ENCODE peak calls at places on chromosomes 12 and 14, in six cellular contexts. S is GM12891, V is HepG2, K is H1, R is K562, W is GM12878. Z is an unnamed sample.

GRCh38 chr12:72747460-72747859 is 475.3 kb downstream of the TRHDE start:
- DNase-seq in S (no peak), V (no peak), K (no peak), R (no peak), W (no peak), Z (no peak)

GRCh38 chr14:99995700-99996356 is 69.4 kb upstream of the EVL start:
- DNase-seq in S (peak), V (peak), K (peak), R (peak), W (peak), Z (peak)

GRCh38 chr12:30979371-30980259 is 53.1 kb downstream of the TSPAN11 start:
- DNase-seq in S (no peak), V (no peak), K (no peak), R (no peak), W (no peak), Z (no peak)

GRCh38 chr14:26525057-26525456 is 72.8 kb downstream of the NOVA1 start:
- DNase-seq in S (no peak), V (no peak), K (no peak), R (no peak), W (no peak), Z (no peak)

GRCh38 chr14:68793734-68794129 is 865 bp upstream of the ZFP36L1 start:
- DNase-seq in S (no peak), V (no peak), K (no peak), R (peak), W (no peak), Z (no peak)

GRCh38 chr14:43956741-43957140 is 550.3 kb downstream of the FSCB start:
- DNase-seq in S (no peak), V (no peak), K (no peak), R (no peak), W (no peak), Z (no peak)

GRCh38 chr14:73924337-73924736 is 25.6 kb downstream of the FAM161B start:
- DNase-seq in S (no peak), V (no peak), K (no peak), R (no peak), W (no peak), Z (no peak)

GRCh38 chr14:103243764-103244737 is 90.0 kb upstream of the EIF5 start:
- DNase-seq in S (no peak), V (peak), K (no peak), R (no peak), W (no peak), Z (no peak)

GRCh38 chr12:127640181-127640886 is 626.6 kb upstream of the TMEM132C start:
- DNase-seq in S (no peak), V (no peak), K (no peak), R (no peak), W (no peak), Z (no peak)

GRCh38 chr14:54364555-54365415 is 32.0 kb upstream of the CDKN3 start:
- DNase-seq in S (no peak), V (peak), K (no peak), R (no peak), W (no peak), Z (no peak)

GRCh38 chr14:31263485-31264133 is 56.0 kb upstream of the HECTD1 start:
- DNase-seq in S (no peak), V (peak), K (peak), R (no peak), W (no peak), Z (no peak)

GRCh38 chr14:35669782-35670181 is 135.8 kb downstream of the INSM2 start:
- DNase-seq in S (no peak), V (no peak), K (no peak), R (no peak), W (no peak), Z (no peak)

GRCh38 chr12:13179159-13180074 is 17.1 kb upstream of the EMP1 start:
- DNase-seq in S (no peak), V (no peak), K (no peak), R (no peak), W (no peak), Z (no peak)

GRCh38 chr12:40224439-40225291 is at the start of gene LRRK2:
- DNase-seq in S (no peak), V (no peak), K (no peak), R (no peak), W (no peak), Z (no peak)

GRCh38 chr12:54980341-54980740 is 4.2 kb downstream of the TESPA1 start:
- DNase-seq in S (no peak), V (no peak), K (no peak), R (peak), W (no peak), Z (no peak)

GRCh38 chr14:91835197-91835919 is 32.0 kb downstream of the TC2N start:
- DNase-seq in S (no peak), V (no peak), K (no peak), R (no peak), W (no peak), Z (no peak)

GRCh38 chr12:49954863-49955830 is 4.6 kb downstream of the AQP2 start:
- DNase-seq in S (no peak), V (no peak), K (no peak), R (no peak), W (no peak), Z (no peak)

GRCh38 chr14:94043756-94044475 is 17.8 kb downstream of the OTUB2 start:
- DNase-seq in S (no peak), V (no peak), K (no peak), R (no peak), W (no peak), Z (no peak)

GRCh38 chr12:95141305-95141704 is 67.9 kb upstream of the NR2C1 start:
- DNase-seq in S (no peak), V (no peak), K (no peak), R (no peak), W (no peak), Z (no peak)

DNA sequence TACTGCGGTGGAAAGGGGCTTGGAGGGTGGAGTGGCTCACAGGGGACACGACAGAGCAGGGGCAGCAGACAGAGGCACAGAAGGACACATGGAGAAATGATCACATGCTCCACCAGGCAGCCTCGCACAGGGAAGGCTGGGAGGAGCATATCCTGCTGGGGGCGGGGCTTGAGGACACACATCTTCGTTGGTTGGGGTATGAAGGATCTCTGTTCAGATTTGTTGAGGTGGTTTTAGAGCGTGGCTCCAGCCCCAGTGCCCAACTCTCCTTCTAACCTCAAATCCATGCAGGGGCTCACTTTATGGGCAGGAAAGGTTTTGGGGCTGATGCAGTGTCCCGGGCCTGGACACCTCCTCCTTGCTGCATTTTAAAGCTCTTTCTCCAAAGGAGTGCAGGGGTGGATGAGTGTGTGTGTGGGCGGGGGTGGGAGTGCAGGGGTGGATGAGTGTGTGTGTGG is 741 bp upstream of the P3H3 start:
- DNase-seq in S (no peak), V (peak), K (no peak), R (peak), W (no peak), Z (no peak)
- TF ChIP-seq POLR2A in S (no peak), V (no peak), K (peak), R (peak), W (no peak), Z (no peak)

GRCh38 chr12:121858662-121859572 is at the start of gene HPD:
- DNase-seq in S (no peak), V (peak), K (no peak), R (no peak), W (no peak), Z (no peak)
- TF ChIP-seq TAF1 in S (no peak), V (no peak), K (no peak), R (no peak), W (no peak), Z (no peak)

GRCh38 chr12:124379938-124380754 is 85.3 kb downstream of the RFLNA start:
- DNase-seq in S (no peak), V (no peak), K (no peak), R (no peak), W (no peak), Z (no peak)
- TF ChIP-seq POLR2A in S (no peak), V (no peak), K (no peak), R (no peak), W (no peak), Z (no peak)

GRCh38 chr14:51310453-51311074 is 70.5 kb downstream of the TMX1 start:
- DNase-seq in S (no peak), V (no peak), K (no peak), R (no peak), W (no peak), Z (no peak)
- TF ChIP-seq TAF1 in S (no peak), V (no peak), K (no peak), R (no peak), W (no peak), Z (no peak)

GRCh38 chr12:96194901-96195844 is 998 bp downstream of the ELK3 start:
- DNase-seq in S (peak), V (no peak), K (no peak), R (peak), W (peak), Z (peak)
- TF ChIP-seq POLR2A in S (no peak), V (no peak), K (no peak), R (no peak), W (peak), Z (no peak)

GRCh38 chr12:120909633-120910318 is 5.6 kb upstream of the SPPL3 start:
- DNase-seq in S (no peak), V (no peak), K (no peak), R (no peak), W (no peak), Z (no peak)
- TF ChIP-seq TAF1 in S (no peak), V (no peak), K (no peak), R (no peak), W (no peak), Z (no peak)

Z was measured in GM12892.